ENCODE peak calls at places on chromosomes 4 and X, in eight cellular contexts. Z is CD4-positive, alpha-beta T cell; O is A549; P is mammary epithelial cell; B is ovary; F is nephron progenitor cell; K is Caco-2; M is activated B cell treated with CpG ODN at 0.5 μM for 24 hours. L is an unnamed sample.

GRCh38 chr4:44532851-44533250 is 84.2 kb upstream of the KCTD8 start:
- DNase-seq in B (no peak), F (no peak), P (no peak), M (no peak), O (no peak), Z (no peak), K (no peak), L (no peak)

GRCh38 chr4:125096662-125097061 is 218.1 kb upstream of the FAT4 start:
- DNase-seq in O (no peak), K (no peak), M (no peak), P (no peak), F (no peak), B (no peak), Z (no peak), L (no peak)

GRCh38 chr4:31984872-31985271 is 1264.7 kb downstream of the PCDH7 start:
- DNase-seq in P (peak), Z (no peak), F (no peak), M (no peak), B (no peak), O (no peak), K (peak), L (no peak)

GRCh38 chr4:76562851-76563803 is 128.1 kb downstream of the SHROOM3 start:
- DNase-seq in B (no peak), P (peak), M (no peak), Z (no peak), F (no peak), O (no peak), K (peak), L (no peak)

GRCh38 chrX:120301497-120301896 is 9.8 kb downstream of the TMEM255A start:
- DNase-seq in B (no peak), K (no peak), P (peak), M (no peak), F (no peak), O (no peak), Z (no peak), L (no peak)

GRCh38 chrX:136784231-136784630 is 3.5 kb upstream of the ARHGEF6 start:
- DNase-seq in F (no peak), O (no peak), K (no peak), B (no peak), Z (no peak), M (no peak), P (no peak), L (no peak)

GRCh38 chrX:100995469-100995868 is 26.0 kb downstream of the ARL13A start:
- DNase-seq in O (no peak), M (no peak), Z (no peak), K (no peak), P (peak), B (no peak), F (no peak), L (no peak)

GRCh38 chr4:47468686-47469365 is 5.3 kb upstream of the COMMD8 start:
- DNase-seq in Z (no peak), K (no peak), O (no peak), P (no peak), F (no peak), M (no peak), B (no peak), L (no peak)

GRCh38 chrX:11533211-11533651 is 132.5 kb downstream of the ARHGAP6 start:
- DNase-seq in Z (no peak), P (peak), F (no peak), O (peak), M (no peak), B (no peak), K (no peak), L (no peak)

GRCh38 chr4:133154725-133155124 is 5.6 kb downstream of the PCDH10 start:
- DNase-seq in F (peak), M (no peak), O (no peak), B (no peak), P (no peak), Z (no peak), K (no peak), L (no peak)
- TF ChIP-seq CTCF in F (peak), M (no peak), O (peak), B (no peak), P (peak), Z (no peak), K (peak), L (no peak)

GRCh38 chr4:4666693-4667642 is 125.1 kb upstream of the STX18 start:
- DNase-seq in Z (no peak), O (no peak), B (peak), P (no peak), M (no peak), K (peak), F (peak), L (no peak)
- TF ChIP-seq CTCF in Z (no peak), O (no peak), B (no peak), P (no peak), M (no peak), K (no peak), F (no peak), L (no peak)

GRCh38 chrX:50206753-50207152 is 2.2 kb downstream of the CCNB3 start:
- DNase-seq in B (no peak), P (no peak), O (no peak), K (no peak), F (no peak), M (no peak), Z (no peak), L (no peak)

GRCh38 chrX:50211510-50211909 is 6.9 kb downstream of the CCNB3 start:
- DNase-seq in M (no peak), Z (no peak), P (peak), B (no peak), O (no peak), K (no peak), F (no peak), L (no peak)
- TF ChIP-seq CTCF in M (no peak), Z (no peak), P (peak), B (no peak), O (peak), K (peak), F (peak), L (peak)

GRCh38 chr4:172202480-172203076 is 389.4 kb downstream of the GALNTL6 start:
- DNase-seq in M (no peak), F (no peak), O (peak), K (no peak), B (no peak), Z (no peak), P (no peak), L (no peak)
- TF ChIP-seq CTCF in M (no peak), F (peak), O (peak), K (peak), B (no peak), Z (no peak), P (peak), L (peak)

DNA sequence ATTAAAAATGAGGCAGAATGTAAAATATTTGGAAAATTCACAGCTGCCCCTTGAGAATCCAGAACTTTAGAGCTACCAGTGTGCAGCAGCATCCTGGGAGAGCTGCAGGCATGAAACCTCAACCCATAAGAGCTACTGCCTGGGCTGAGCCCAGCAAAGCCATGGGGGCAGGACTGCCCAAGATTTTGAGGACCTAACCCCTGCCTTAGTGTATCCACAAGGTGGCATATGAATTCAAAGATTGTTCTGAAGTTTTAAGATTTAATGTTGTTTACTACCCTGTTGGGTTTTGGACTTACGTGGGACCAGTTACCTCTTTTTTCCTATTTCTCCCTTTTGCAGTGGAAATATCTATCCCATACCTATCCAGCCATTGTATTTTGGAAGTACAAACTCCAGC is 26.4 kb downstream of the CASP6 start:
- DNase-seq in B (no peak), M (no peak), P (no peak), O (no peak), Z (no peak), F (no peak), K (no peak), L (no peak)
- TF ChIP-seq CTCF in B (no peak), M (no peak), P (no peak), O (no peak), Z (no peak), F (no peak), K (no peak), L (no peak)

DNA sequence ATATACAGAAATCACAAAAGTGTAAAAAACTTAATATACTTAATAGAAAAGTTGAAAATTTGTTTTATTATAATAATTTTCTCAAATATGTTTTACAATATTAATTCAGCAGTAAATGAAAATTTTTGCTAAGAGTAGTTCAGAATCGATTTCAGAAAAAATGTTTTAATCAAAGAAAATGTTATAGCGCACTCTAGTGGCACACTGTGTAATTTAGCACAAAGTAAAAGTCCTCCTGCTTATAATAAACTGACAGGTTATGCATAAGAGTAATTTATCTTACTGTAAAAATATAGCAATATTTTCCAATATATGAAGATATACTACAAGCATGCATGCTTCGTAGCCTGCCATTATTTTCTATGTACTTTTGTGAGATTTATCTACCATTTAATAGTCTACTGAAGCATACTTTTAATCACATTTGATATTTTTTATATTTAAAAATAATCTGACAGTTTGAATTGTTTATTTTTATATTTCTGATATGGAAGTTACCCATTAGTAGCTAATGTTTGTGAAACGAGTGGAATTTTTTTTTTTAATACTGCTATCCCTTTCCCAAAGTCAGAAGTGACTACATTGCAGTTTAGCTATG is 217.9 kb upstream of the KLHL4 start:
- DNase-seq in B (no peak), P (peak), F (peak), M (no peak), Z (no peak), K (no peak), O (no peak), L (no peak)
- TF ChIP-seq CTCF in B (no peak), P (peak), F (peak), M (no peak), Z (no peak), K (peak), O (peak), L (peak)

DNA sequence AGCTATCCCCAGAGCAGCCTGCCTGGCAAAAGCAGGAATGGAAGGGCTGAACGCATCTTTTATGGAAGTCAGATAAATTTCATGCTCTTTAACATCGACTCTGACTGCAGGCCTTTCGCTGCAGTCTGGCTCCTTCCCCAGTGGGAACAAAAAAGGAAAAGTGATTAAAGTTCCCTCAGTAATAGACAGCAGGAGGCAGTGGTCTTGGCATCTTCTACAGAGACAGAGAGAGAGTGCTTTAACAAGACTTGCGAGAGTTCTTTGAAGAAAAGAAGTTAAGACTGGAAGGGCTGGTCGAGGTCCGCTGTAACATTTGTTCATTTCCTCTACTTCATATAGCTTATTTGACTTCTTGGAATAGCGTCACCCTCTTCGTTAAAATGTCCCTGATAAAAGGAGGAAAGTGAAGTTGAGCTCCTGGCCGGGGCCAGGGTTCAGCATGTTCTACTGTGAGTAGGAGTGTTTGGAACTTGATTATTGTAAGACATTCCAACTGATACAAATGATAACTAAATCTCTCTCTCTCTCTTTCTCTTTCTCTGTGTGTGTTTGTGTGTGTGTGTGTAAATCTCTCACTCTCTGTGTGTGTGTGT is 179.8 kb downstream of the SLIT2 start:
- DNase-seq in Z (no peak), M (no peak), K (no peak), F (no peak), P (no peak), B (no peak), O (no peak), L (no peak)
- TF ChIP-seq CTCF in Z (no peak), M (no peak), K (no peak), F (no peak), P (no peak), B (no peak), O (no peak), L (no peak)

GRCh38 chr4:7255488-7255881 is 63.1 kb downstream of the SORCS2 start:
- DNase-seq in P (no peak), K (no peak), F (no peak), B (no peak), M (no peak), Z (no peak), O (no peak), L (peak)

GRCh38 chr4:7253806-7254205 is 61.5 kb downstream of the SORCS2 start:
- DNase-seq in O (no peak), M (no peak), K (no peak), Z (no peak), P (no peak), F (no peak), B (no peak), L (no peak)

GRCh38 chr4:7254736-7255487 is 62.6 kb downstream of the SORCS2 start:
- DNase-seq in P (no peak), F (no peak), K (no peak), M (no peak), B (no peak), Z (no peak), O (no peak), L (no peak)

GRCh38 chr4:7256989-7257810 is 64.9 kb downstream of the SORCS2 start:
- DNase-seq in P (no peak), K (no peak), Z (no peak), F (no peak), B (peak), O (no peak), M (no peak), L (peak)

GRCh38 chr4:7255996-7256395 is 63.7 kb downstream of the SORCS2 start:
- DNase-seq in F (no peak), P (no peak), O (no peak), B (no peak), M (no peak), K (no peak), Z (no peak), L (no peak)
- TF ChIP-seq CTCF in F (no peak), P (no peak), O (no peak), B (no peak), M (no peak), K (no peak), Z (no peak), L (no peak)

GRCh38 chr4:132227349-132228165 is 921.5 kb upstream of the PCDH10 start:
- DNase-seq in B (no peak), F (peak), Z (no peak), K (no peak), P (peak), O (peak), M (no peak), L (no peak)
- TF ChIP-seq CTCF in B (no peak), F (peak), Z (no peak), K (peak), P (no peak), O (peak), M (no peak), L (no peak)

DNA sequence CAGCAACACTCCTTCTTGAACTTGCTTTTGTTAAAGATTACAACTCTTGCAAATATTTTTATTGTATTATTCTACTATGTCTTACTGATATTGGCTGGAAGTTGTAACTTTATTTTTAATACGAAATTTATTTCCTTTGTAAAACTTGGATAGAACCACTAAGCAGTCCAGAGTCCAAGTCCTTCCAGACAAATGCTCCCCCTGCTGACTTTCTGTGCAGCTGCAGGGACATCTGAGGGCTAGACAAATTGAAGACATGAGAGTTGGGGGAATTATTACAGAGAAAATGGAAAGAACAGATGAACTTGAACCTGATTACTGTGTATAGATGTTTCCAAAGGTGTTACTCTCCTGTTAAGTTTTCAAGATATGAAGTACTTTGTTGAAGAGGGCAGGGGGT is 238.8 kb downstream of the GRIA3 start:
- DNase-seq in M (no peak), P (peak), B (peak), Z (no peak), O (peak), K (no peak), F (peak), L (no peak)
- TF ChIP-seq CTCF in M (no peak), P (peak), B (peak), Z (no peak), O (peak), K (peak), F (peak), L (peak)

L was measured in heart left ventricle.